ENCODE peak calls at places on chromosomes 16 and 17, in four cellular contexts. R, Q, P and V are unnamed samples. For H3K4me1, the result is how much of the 10 kb centered on the place peaks cover.

GRCh38 chr17:21814776-21815175 is 122.5 kb downstream of the KCNJ18 start:
- DNase-seq in P (no peak), R (no peak), Q (no peak), V (no peak)

GRCh38 chr17:38800237-38800760 is 943 bp upstream of the PIP4K2B start:
- DNase-seq in Q (no peak), R (no peak), P (no peak), V (no peak)

GRCh38 chr16:77951788-77952187 is 70.6 kb upstream of the CLEC3A start:
- DNase-seq in R (no peak), P (no peak), Q (no peak), V (no peak)

GRCh38 chr17:73211745-73212144 is 18.9 kb downstream of the COG1 start:
- DNase-seq in Q (no peak), R (no peak), P (no peak), V (no peak)

GRCh38 chr16:65012357-65012756 is 109.5 kb downstream of the CDH11 start:
- DNase-seq in R (no peak), P (no peak), Q (no peak), V (no peak)

GRCh38 chr17:62809656-62810055 is 1.5 kb upstream of the MARCHF10 start:
- DNase-seq in P (no peak), R (no peak), Q (no peak), V (no peak)

GRCh38 chr17:79374087-79374486 is 236.8 kb downstream of the RBFOX3 start:
- DNase-seq in P (no peak), R (no peak), Q (no peak), V (no peak)

GRCh38 chr17:7294614-7295153 is at the start of gene YBX2:
- DNase-seq in R (peak), Q (peak), P (peak), V (peak)

GRCh38 chr17:73705594-73705993 is 61.3 kb upstream of the SDK2 start:
- DNase-seq in R (no peak), P (no peak), Q (no peak), V (no peak)

GRCh38 chr17:17412331-17412730 is 64.5 kb upstream of the MED9 start:
- DNase-seq in Q (no peak), P (no peak), R (no peak), V (no peak)

GRCh38 chr17:79459846-79460245 is 151.0 kb downstream of the RBFOX3 start:
- DNase-seq in R (no peak), Q (no peak), P (no peak), V (no peak)

GRCh38 chr16:23026777-23027362 is 122.4 kb downstream of the USP31 start:
- DNase-seq in R (no peak), Q (no peak), P (no peak), V (no peak)

GRCh38 chr16:5977329-5977728 is 879.7 kb upstream of the EEF2KMT start:
- DNase-seq in Q (no peak), R (no peak), P (no peak), V (no peak)

GRCh38 chr17:50363217-50364060 is 9.5 kb downstream of the MRPL27 start:
- DNase-seq in Q (no peak), R (no peak), P (no peak), V (no peak)

GRCh38 chr17:2177235-2177811 is 122.4 kb downstream of the HIC1 start:
- DNase-seq in Q (no peak), R (no peak), P (no peak), V (no peak)

GRCh38 chr17:2174471-2175293 is 119.8 kb downstream of the HIC1 start:
- DNase-seq in R (peak), P (peak), Q (peak), V (peak)

GRCh38 chr17:2175294-2175628 is 120.4 kb downstream of the HIC1 start:
- DNase-seq in Q (no peak), P (no peak), R (no peak), V (no peak)

GRCh38 chr17:2178798-2179505 is 124.0 kb downstream of the HIC1 start:
- DNase-seq in Q (peak), P (peak), R (peak), V (no peak)

GRCh38 chr17:2176484-2177175 is 121.7 kb downstream of the HIC1 start:
- DNase-seq in R (no peak), P (no peak), Q (peak), V (no peak)
- H3K4me1 ChIP-seq in R (half or more), P (under half), Q (half or more), V (half or more)

GRCh38 chr17:42184717-42185496 is at the start of gene HCRT:
- DNase-seq in P (no peak), R (no peak), Q (no peak), V (no peak)
- H3K27ac ChIP-seq in P (no peak), R (peak), Q (peak), V (no peak)

GRCh38 chr17:76671123-76671911 is 27.8 kb upstream of the ST6GALNAC1 start:
- DNase-seq in R (peak), Q (peak), P (peak), V (peak)
- H3K4me3 ChIP-seq in R (peak), Q (peak), P (peak), V (peak)

GRCh38 chr16:86668136-86668535 is 89.8 kb downstream of the FOXL1 start:
- DNase-seq in Q (no peak), P (no peak), R (no peak), V (no peak)
- H3K4me1 ChIP-seq in Q (under half), P (under half), R (under half), V (under half)